ENCODE peak calls at places on chromosomes 16 and 17, in nine cellular contexts. A, P, X, Y, R, U, F, S and I are unnamed samples.

GRCh38 chr16:23227529-23227928 is 45.0 kb downstream of the SCNN1G start:
- DNase-seq in A (no peak), P (no peak), X (no peak), Y (no peak), R (no peak), U (no peak), F (no peak), S (no peak), I (no peak)

GRCh38 chr16:85998868-85999729 is 100.1 kb downstream of the IRF8 start:
- DNase-seq in A (no peak), P (no peak), X (no peak), Y (no peak), R (no peak), U (no peak), F (no peak), S (peak; percentile 10), I (no peak)

GRCh38 chr17:8153550-8153956 is 1.3 kb upstream of the PER1 start:
- DNase-seq in A (peak; percentile 94), P (peak; percentile 85), X (peak; percentile 73), Y (peak; percentile 79), R (peak; percentile 81), U (peak; percentile 57), F (peak; percentile 96), S (peak; percentile 73), I (no peak)

GRCh38 chr17:57086069-57086930 is 1.3 kb downstream of the AKAP1 start:
- DNase-seq in A (peak; percentile 84), P (no peak), X (no peak), Y (peak; percentile 83), R (peak; percentile 58), U (peak; percentile 47), F (no peak), S (peak; percentile 50), I (no peak)

GRCh38 chr17:350706-351435 is 1.7 kb downstream of the RPH3AL start:
- DNase-seq in A (peak; percentile 93), P (peak; percentile 87), X (no peak), Y (no peak), R (peak; percentile 82), U (peak; percentile 69), F (peak; percentile 85), S (peak; percentile 76), I (peak; percentile 84)

GRCh38 chr16:19393226-19394074 is 24.2 kb upstream of the TMC5 start:
- DNase-seq in A (no peak), P (peak; percentile 71), X (no peak), Y (no peak), R (no peak), U (peak; percentile 30), F (no peak), S (peak; percentile 47), I (no peak)

GRCh38 chr17:83201206-83202001 is 122.0 kb downstream of the METRNL start:
- DNase-seq in A (peak; percentile 40), P (no peak), X (no peak), Y (peak; percentile 25), R (peak; percentile 24), U (peak; percentile 0), F (no peak), S (peak; percentile 20), I (no peak)

GRCh38 chr17:1724869-1725641 is 551 bp downstream of the WDR81 start:
- DNase-seq in A (peak; percentile 81), P (no peak), X (no peak), Y (peak; percentile 87), R (peak; percentile 72), U (peak; percentile 33), F (peak; percentile 33), S (no peak), I (peak; percentile 87)

GRCh38 chr17:68399638-68400403 is 57.5 kb downstream of the WIPI1 start:
- DNase-seq in A (no peak), P (peak; percentile 9), X (no peak), Y (no peak), R (no peak), U (no peak), F (no peak), S (no peak), I (no peak)

GRCh38 chr16:66699898-66700297 is 3.4 kb upstream of the CMTM4 start:
- DNase-seq in A (no peak), P (no peak), X (no peak), Y (no peak), R (no peak), U (no peak), F (no peak), S (no peak), I (no peak)

GRCh38 chr16:46908540-46909372 is 24.6 kb downstream of the GPT2 start:
- DNase-seq in A (no peak), P (peak; percentile 55), X (no peak), Y (no peak), R (no peak), U (peak; percentile 51), F (peak; percentile 49), S (peak; percentile 47), I (no peak)

GRCh38 chr17:50458290-50458689 is 10.4 kb downstream of the CHAD start:
- DNase-seq in A (no peak), P (no peak), X (no peak), Y (no peak), R (no peak), U (no peak), F (no peak), S (no peak), I (no peak)

GRCh38 chr17:1754430-1755112 is 7.3 kb upstream of the SERPINF1 start:
- DNase-seq in A (no peak), P (no peak), X (no peak), Y (no peak), R (no peak), U (no peak), F (no peak), S (no peak), I (no peak)

GRCh38 chr17:66900126-66901010 is 64.1 kb upstream of the CACNG4 start:
- DNase-seq in A (no peak), P (no peak), X (no peak), Y (no peak), R (no peak), U (no peak), F (no peak), S (no peak), I (peak; percentile 11)

GRCh38 chr17:29677139-29677834 is 54.6 kb upstream of the CORO6 start:
- DNase-seq in A (no peak), P (no peak), X (no peak), Y (no peak), R (no peak), U (peak; percentile 11), F (peak; percentile 34), S (no peak), I (no peak)

GRCh38 chr17:39863918-39864746 is at the start of gene IKZF3:
- DNase-seq in A (peak; percentile 86), P (peak; percentile 77), X (no peak), Y (peak; percentile 93), R (peak; percentile 87), U (peak; percentile 76), F (no peak), S (peak; percentile 84), I (peak; percentile 93)
- TF ChIP-seq CTCF in A (peak; percentile 28), P (peak; percentile 26), X (no peak), Y (no peak), R (peak; percentile 37), U (peak; percentile 65), F (no peak), S (peak; percentile 21), I (peak; percentile 40)

DNA sequence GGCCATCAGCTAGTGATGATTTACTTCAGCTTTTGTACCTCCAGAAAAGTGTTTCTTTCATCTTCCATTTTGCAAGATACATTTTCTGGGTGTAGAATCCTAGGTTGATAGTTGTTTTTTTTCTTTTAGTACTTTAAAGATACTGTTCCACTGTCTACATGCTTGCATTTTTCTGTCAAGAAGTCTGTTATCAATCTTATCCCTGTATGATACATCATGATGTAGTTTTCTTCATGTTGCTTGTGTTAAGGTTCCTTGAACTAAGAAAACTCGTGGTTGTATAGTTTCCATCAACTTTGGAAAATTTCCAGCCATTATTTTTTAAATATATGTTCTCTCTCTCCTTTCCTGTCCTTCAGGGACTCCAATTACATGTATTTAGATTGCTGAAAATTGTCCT is 24.1 kb downstream of the DYNLL2 start:
- DNase-seq in A (no peak), P (no peak), X (no peak), Y (no peak), R (no peak), U (no peak), F (no peak), S (no peak), I (no peak)
- H3K36me3 ChIP-seq in A (no peaks in the 10 kb centered on the region), P (no peaks in the 10 kb centered on the region), X (no peaks in the 10 kb centered on the region), Y (no peaks in the 10 kb centered on the region), R (no peaks in the 10 kb centered on the region), U (no peaks in the 10 kb centered on the region), F (no peaks in the 10 kb centered on the region), S (no peaks in the 10 kb centered on the region), I (no peaks in the 10 kb centered on the region)

DNA sequence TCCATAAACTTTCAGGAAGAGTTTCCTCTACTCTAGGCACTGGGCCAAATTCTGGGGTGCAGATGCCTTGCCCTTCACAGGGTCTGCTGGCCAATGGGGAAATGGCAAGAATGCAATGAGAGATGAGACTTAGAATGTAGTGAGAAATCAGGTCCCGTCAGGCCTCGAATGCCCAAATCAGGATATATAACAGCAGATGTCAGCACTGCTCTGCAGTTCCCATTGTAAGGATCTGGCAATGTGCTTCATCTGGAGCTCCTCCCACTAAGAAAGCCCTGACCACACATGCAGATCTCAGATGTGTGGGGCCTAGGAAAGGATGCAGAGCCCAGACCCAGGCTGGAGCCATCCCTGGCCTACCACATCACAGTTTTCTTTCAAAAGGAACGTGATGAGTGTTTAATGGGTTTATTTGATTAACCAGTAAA is 13.9 kb upstream of the LPCAT2 start:
- DNase-seq in A (no peak), P (peak; percentile 43), X (no peak), Y (no peak), R (no peak), U (peak; percentile 66), F (peak; percentile 78), S (peak; percentile 51), I (no peak)
- TF ChIP-seq CTCF in A (peak; percentile 58), P (peak; percentile 32), X (no peak), Y (no peak), R (peak; percentile 28), U (peak; percentile 67), F (peak; percentile 38), S (peak; percentile 56), I (no peak)

GRCh38 chr17:81189016-81189415 is 23.0 kb upstream of the AATK start:
- DNase-seq in A (no peak), P (no peak), X (no peak), Y (no peak), R (no peak), U (no peak), F (no peak), S (no peak), I (no peak)

GRCh38 chr17:81187586-81188490 is 21.8 kb upstream of the AATK start:
- DNase-seq in A (no peak), P (no peak), X (no peak), Y (no peak), R (no peak), U (no peak), F (no peak), S (no peak), I (no peak)

GRCh38 chr17:81187120-81187519 is 21.1 kb upstream of the AATK start:
- DNase-seq in A (no peak), P (no peak), X (no peak), Y (no peak), R (no peak), U (no peak), F (no peak), S (no peak), I (no peak)

GRCh38 chr17:81189670-81190530 is 23.9 kb upstream of the AATK start:
- DNase-seq in A (no peak), P (no peak), X (no peak), Y (no peak), R (no peak), U (no peak), F (no peak), S (no peak), I (no peak)

DNA sequence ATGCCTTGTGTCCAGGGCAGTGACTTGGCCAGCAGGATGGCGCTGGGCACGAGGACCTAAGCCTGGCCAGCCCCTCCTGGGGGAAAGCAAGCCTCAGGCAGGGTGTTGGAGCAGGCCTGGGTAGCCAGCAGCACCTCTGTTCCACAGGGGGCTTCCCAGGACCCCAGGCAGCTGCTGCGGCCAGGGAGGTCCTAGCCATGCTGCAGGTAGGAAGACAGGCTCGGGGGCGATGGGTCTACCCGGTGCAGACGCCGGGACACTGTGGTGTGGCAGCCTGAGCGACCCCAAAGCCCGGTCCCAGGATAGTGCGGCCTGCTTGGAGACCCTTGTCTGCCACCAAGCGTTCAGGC is 22.4 kb upstream of the AATK start:
- DNase-seq in A (no peak), P (no peak), X (no peak), Y (no peak), R (no peak), U (no peak), F (no peak), S (no peak), I (no peak)
- H3K36me3 ChIP-seq in A (no peaks in the 10 kb centered on the region), P (no peaks in the 10 kb centered on the region), X (peaks cover 2% of the 10 kb centered on the region), Y (no peaks in the 10 kb centered on the region), R (peaks cover 6% of the 10 kb centered on the region), U (no peaks in the 10 kb centered on the region), F (no peaks in the 10 kb centered on the region), S (peaks cover 39% of the 10 kb centered on the region), I (peaks cover 38% of the 10 kb centered on the region)